ENCODE peak calls at places on chromosomes 7 and 10, in five cellular contexts. N is OCI-LY7, J is MM.1S, U is Calu3, M is esophagus squamous epithelium. D is an unnamed sample.

GRCh38 chr7:158094671-158095256 is 492.9 kb downstream of the PTPRN2 start:
- DNase-seq in N (no peak), J (no peak), U (no peak), M (no peak), D (no peak)

GRCh38 chr10:4129866-4130455 is 345.0 kb upstream of the KLF6 start:
- DNase-seq in N (no peak), J (no peak), U (peak; percentile 23), M (no peak), D (no peak)

GRCh38 chr10:116011929-116012328 is 261.1 kb downstream of the GFRA1 start:
- DNase-seq in N (no peak), J (no peak), U (no peak), M (no peak), D (no peak)

GRCh38 chr10:6847561-6847960 is 267.5 kb upstream of the PRKCQ start:
- DNase-seq in N (no peak), J (no peak), U (no peak), M (no peak), D (no peak)

GRCh38 chr7:141754939-141755338 is 9.0 kb upstream of the TAS2R3 start:
- DNase-seq in N (peak; percentile 42), J (peak; percentile 25), U (peak; percentile 33), M (no peak), D (peak; percentile 28)

GRCh38 chr10:73493781-73494180 is 2.0 kb downstream of the PPP3CB start:
- DNase-seq in N (no peak), J (no peak), U (no peak), M (no peak), D (peak; percentile 41)

GRCh38 chr7:142376356-142376997 is 118.6 kb upstream of the PRSS58 start:
- DNase-seq in N (no peak), J (no peak), U (no peak), M (no peak), D (no peak)

GRCh38 chr7:46160861-46161260 is 239.8 kb upstream of the IGFBP3 start:
- DNase-seq in N (no peak), J (no peak), U (no peak), M (no peak), D (no peak)

GRCh38 chr7:123682690-123683089 is 27.0 kb downstream of the LMOD2 start:
- DNase-seq in N (peak; percentile 60), J (peak; percentile 65), U (peak; percentile 24), M (no peak), D (peak; percentile 68)

GRCh38 chr7:1814089-1814811 is 144.2 kb downstream of the ELFN1 start:
- DNase-seq in N (no peak), J (no peak), U (no peak), M (no peak), D (no peak)

GRCh38 chr7:129434846-129435318 is 650 bp downstream of the STRIP2 start:
- DNase-seq in N (no peak), J (no peak), U (peak; percentile 12), M (no peak), D (peak; percentile 24)

GRCh38 chr10:58435297-58435696 is 50.1 kb downstream of the TFAM start:
- DNase-seq in N (no peak), J (peak; percentile 32), U (peak; percentile 78), M (no peak), D (peak; percentile 21)

GRCh38 chr10:78377362-78377761 is 343.7 kb downstream of the RPS24 start:
- DNase-seq in N (no peak), J (no peak), U (no peak), M (no peak), D (no peak)

GRCh38 chr7:111558948-111559347 is 3.3 kb downstream of the IMMP2L start:
- DNase-seq in N (no peak), J (peak; percentile 91), U (no peak), M (no peak), D (no peak)

GRCh38 chr10:111072232-111072631 is 4.6 kb upstream of the ADRA2A start:
- DNase-seq in N (no peak), J (no peak), U (no peak), M (no peak), D (no peak)

GRCh38 chr7:94003446-94004023 is 620 bp downstream of the BET1 start:
- DNase-seq in N (no peak), J (no peak), U (no peak), M (no peak), D (peak; percentile 30)

GRCh38 chr7:120742370-120742769 is 115.6 kb downstream of the TSPAN12 start:
- DNase-seq in N (no peak), J (no peak), U (no peak), M (no peak), D (no peak)

GRCh38 chr7:75688200-75689136 is 50.3 kb downstream of the HIP1 start:
- DNase-seq in N (peak; percentile 90), J (no peak), U (no peak), M (no peak), D (no peak)

GRCh38 chr10:123240776-123241175 is 86.6 kb downstream of the BUB3 start:
- DNase-seq in N (no peak), J (no peak), U (no peak), M (no peak), D (no peak)

GRCh38 chr7:142811154-142811737 is 40.5 kb downstream of the PRSS2 start:
- DNase-seq in N (peak; percentile 85), J (peak; percentile 84), U (peak; percentile 39), M (no peak), D (peak; percentile 60)

GRCh38 chr7:102061354-102061945 is 225.2 kb upstream of the SH2B2 start:
- DNase-seq in N (no peak), J (no peak), U (no peak), M (no peak), D (no peak)

GRCh38 chr10:128804411-128804810 is 662.6 kb upstream of the MGMT start:
- DNase-seq in N (no peak), J (no peak), U (no peak), M (no peak), D (no peak)

GRCh38 chr7:35241884-35242283 is 12.0 kb downstream of the TBX20 start:
- DNase-seq in N (no peak), J (peak; percentile 35), U (no peak), M (no peak), D (no peak)

GRCh38 chr10:15035385-15036301 is 8.1 kb upstream of the OLAH start:
- DNase-seq in N (no peak), J (no peak), U (no peak), M (no peak), D (no peak)

GRCh38 chr10:113463777-113464176 is 89.1 kb upstream of the HABP2 start:
- DNase-seq in N (no peak), J (no peak), U (no peak), M (no peak), D (no peak)

GRCh38 chr7:70267381-70267780 is 669.1 kb downstream of the AUTS2 start:
- DNase-seq in N (no peak), J (no peak), U (no peak), M (no peak), D (peak; percentile 43)

GRCh38 chr7:27175626-27176342 is 1.7 kb upstream of the HOXA10 start:
- DNase-seq in N (no peak), J (no peak), U (no peak), M (no peak), D (no peak)

GRCh38 chr10:132987671-132988571 is 45.6 kb upstream of the CFAP46 start:
- DNase-seq in N (no peak), J (no peak), U (no peak), M (no peak), D (no peak)

GRCh38 chr7:31058688-31059087 is 6.6 kb downstream of the ADCYAP1R1 start:
- DNase-seq in N (no peak), J (no peak), U (no peak), M (no peak), D (no peak)

GRCh38 chr7:31059551-31059950 is 7.4 kb downstream of the ADCYAP1R1 start:
- DNase-seq in N (no peak), J (no peak), U (peak; percentile 11), M (no peak), D (no peak)

GRCh38 chr7:31058122-31058521 is 6.0 kb downstream of the ADCYAP1R1 start:
- DNase-seq in N (no peak), J (no peak), U (peak; percentile 43), M (no peak), D (no peak)

GRCh38 chr7:31062746-31063435 is 10.8 kb downstream of the ADCYAP1R1 start:
- DNase-seq in N (no peak), J (no peak), U (no peak), M (no peak), D (no peak)

GRCh38 chr7:31061185-31061584 is 9.1 kb downstream of the ADCYAP1R1 start:
- DNase-seq in N (no peak), J (no peak), U (peak; percentile 43), M (no peak), D (no peak)
- TF ChIP-seq CTCF in N (no peak), J (no peak), U (peak; percentile 29), M (no peak), D (no peak)

GRCh38 chr10:63767512-63767911 is 246.3 kb downstream of the REEP3 start:
- DNase-seq in N (no peak), J (no peak), U (no peak), M (no peak), D (no peak)
- TF ChIP-seq CTCF in N (peak; percentile 73), J (peak; percentile 41), U (peak; percentile 60), M (no peak), D (peak; percentile 44)

DNA sequence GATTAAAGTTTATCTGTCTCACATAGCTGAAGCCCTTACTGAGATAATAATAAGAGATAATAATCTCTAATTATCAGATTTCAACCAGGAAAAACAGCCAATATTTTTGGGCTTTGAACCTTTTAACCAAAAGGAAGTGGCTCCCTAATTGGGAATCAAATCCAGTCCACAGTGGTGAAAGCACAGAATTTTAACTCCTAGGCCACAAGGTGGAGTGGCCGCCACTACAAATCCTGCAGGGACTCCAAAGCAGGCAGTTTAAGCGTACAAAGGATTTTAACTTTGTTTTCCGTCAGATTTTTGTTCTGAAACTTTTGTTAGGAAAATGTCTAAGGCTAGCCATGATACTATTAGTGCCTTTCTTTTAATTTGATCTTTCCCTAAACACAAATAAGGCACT is 99.6 kb upstream of the CCNY start:
- DNase-seq in N (no peak), J (no peak), U (no peak), M (no peak), D (peak; percentile 56)
- TF ChIP-seq CTCF in N (peak; percentile 44), J (no peak), U (no peak), M (no peak), D (peak; percentile 50)

GRCh38 chr7:78043159-78043558 is 244.6 kb downstream of the PHTF2 start:
- DNase-seq in N (no peak), J (no peak), U (no peak), M (no peak), D (no peak)

GRCh38 chr7:78037603-78038002 is 239.0 kb downstream of the PHTF2 start:
- DNase-seq in N (no peak), J (peak; percentile 37), U (no peak), M (no peak), D (no peak)

GRCh38 chr7:78041409-78041808 is 242.8 kb downstream of the PHTF2 start:
- DNase-seq in N (no peak), J (no peak), U (no peak), M (no peak), D (no peak)

GRCh38 chr7:78039791-78040776 is 241.5 kb downstream of the PHTF2 start:
- DNase-seq in N (peak; percentile 50), J (no peak), U (no peak), M (no peak), D (no peak)

DNA sequence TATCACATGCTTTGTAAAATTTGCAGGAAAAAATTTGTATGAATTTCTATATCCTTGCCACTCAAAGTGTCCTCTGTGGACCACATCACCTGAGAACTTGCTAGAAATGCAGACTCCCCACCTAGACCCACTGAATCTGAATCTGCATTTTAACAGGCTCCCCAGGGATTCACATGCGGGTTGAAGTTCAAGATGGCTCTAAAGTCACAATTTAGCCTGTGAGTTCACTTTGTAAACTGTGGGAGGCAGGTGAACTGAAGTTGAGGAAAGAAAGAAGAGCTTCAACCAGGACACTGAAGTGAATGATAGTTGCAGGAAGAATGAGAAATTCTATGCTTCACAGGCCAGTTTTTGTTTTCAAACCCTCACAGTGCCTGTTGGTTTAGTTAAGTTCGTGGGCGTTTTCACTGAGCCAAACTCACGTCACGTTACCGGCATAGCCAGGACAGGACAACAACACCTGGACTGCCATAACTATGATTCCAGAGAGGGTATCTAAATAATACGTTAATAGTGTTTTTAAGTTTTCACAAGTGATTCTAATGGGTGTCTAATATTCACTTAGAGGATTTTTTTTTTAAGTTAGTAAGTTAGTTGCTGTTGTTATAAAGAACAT is 240.0 kb downstream of the PHTF2 start:
- DNase-seq in N (no peak), J (no peak), U (no peak), M (no peak), D (no peak)
- TF ChIP-seq CTCF in N (no peak), J (no peak), U (no peak), M (no peak), D (no peak)

D was measured in cardiac muscle cell.